ENCODE peak calls at places on chromosomes 3 and 15, in five cellular contexts. A is coronary artery, H is upper lobe of right lung, R is nephron progenitor cell, D is neural crest cell. P is an unnamed sample.

GRCh38 chr3:69236808-69237707 is 114.7 kb upstream of the LMOD3 start:
- DNase-seq in A (no peak), H (no peak), R (no peak), D (no peak), P (no peak)

GRCh38 chr15:78065284-78065872 is 12.1 kb downstream of the TBC1D2B start:
- DNase-seq in A (peak), H (peak), R (no peak), D (no peak), P (no peak)

GRCh38 chr3:12916159-12916558 is 74.8 kb upstream of the RPL32 start:
- DNase-seq in A (no peak), H (no peak), R (no peak), D (no peak), P (peak)

GRCh38 chr3:173538410-173538809 is 140.9 kb downstream of the NLGN1 start:
- DNase-seq in A (no peak), H (no peak), R (no peak), D (no peak), P (no peak)

GRCh38 chr3:67550541-67550940 is 103.9 kb downstream of the SUCLG2 start:
- DNase-seq in A (no peak), H (no peak), R (no peak), D (no peak), P (no peak)

GRCh38 chr15:88647362-88648105 is 8.7 kb downstream of the ISG20 start:
- DNase-seq in A (peak), H (no peak), R (no peak), D (no peak), P (no peak)

GRCh38 chr15:25465835-25466234 is 27.0 kb upstream of the UBE3A start:
- DNase-seq in A (no peak), H (peak), R (no peak), D (no peak), P (no peak)

GRCh38 chr3:130950641-130951040 is 56.8 kb downstream of the ATP2C1 start:
- DNase-seq in A (no peak), H (no peak), R (no peak), D (no peak), P (no peak)

GRCh38 chr3:197428117-197428761 is 127.5 kb downstream of the BDH1 start:
- DNase-seq in A (no peak), H (peak), R (peak), D (no peak), P (no peak)

GRCh38 chr3:188270423-188270972 is 116.5 kb downstream of the LPP start:
- DNase-seq in A (peak), H (no peak), R (no peak), D (no peak), P (no peak)

GRCh38 chr3:119588112-119588511 is 8.8 kb downstream of the ADPRH start:
- DNase-seq in A (no peak), H (peak), R (no peak), D (no peak), P (no peak)

GRCh38 chr3:185827595-185828344 is 2.9 kb upstream of the IGF2BP2 start:
- DNase-seq in A (no peak), H (no peak), R (no peak), D (no peak), P (no peak)

GRCh38 chr15:91422704-91423254 is 322.7 kb downstream of the SV2B start:
- DNase-seq in A (no peak), H (no peak), R (no peak), D (no peak), P (no peak)

GRCh38 chr15:64596701-64597468 is 136.5 kb downstream of the ZNF609 start:
- DNase-seq in A (no peak), H (no peak), R (peak), D (peak), P (no peak)

GRCh38 chr15:86624261-86625036 is 544.8 kb downstream of the AGBL1 start:
- DNase-seq in A (peak), H (no peak), R (peak), D (peak), P (peak)

GRCh38 chr3:41507336-41508062 is 308.2 kb downstream of the CTNNB1 start:
- DNase-seq in A (no peak), H (no peak), R (no peak), D (no peak), P (no peak)

GRCh38 chr15:90037961-90038633 is 37.0 kb downstream of the ZNF710 start:
- DNase-seq in A (no peak), H (peak), R (no peak), D (no peak), P (peak)

GRCh38 chr3:155026999-155027591 is 53.0 kb upstream of the MME start:
- DNase-seq in A (no peak), H (no peak), R (peak), D (no peak), P (no peak)

GRCh38 chr3:46367811-46368210 is 2.9 kb upstream of the CCR5 start:
- DNase-seq in A (no peak), H (no peak), R (no peak), D (no peak), P (no peak)

GRCh38 chr3:23874359-23875120 is 42.2 kb downstream of the NKIRAS1 start:
- DNase-seq in A (no peak), H (no peak), R (no peak), D (no peak), P (no peak)

GRCh38 chr3:29977360-29977759 is 629.0 kb upstream of the TGFBR2 start:
- DNase-seq in A (no peak), H (no peak), R (no peak), D (no peak), P (no peak)

GRCh38 chr15:63922551-63923315 is 89.0 kb upstream of the HERC1 start:
- DNase-seq in A (no peak), H (no peak), R (no peak), D (no peak), P (no peak)

GRCh38 chr3:13161771-13162535 is 88.7 kb upstream of the IQSEC1 start:
- DNase-seq in A (no peak), H (peak), R (no peak), D (no peak), P (no peak)

GRCh38 chr15:100688549-100689120 is 86.2 kb downstream of the ASB7 start:
- DNase-seq in A (peak), H (peak), R (no peak), D (no peak), P (no peak)

GRCh38 chr15:40436892-40437753 is 3.6 kb upstream of the BAHD1 start:
- DNase-seq in A (no peak), H (no peak), R (no peak), D (no peak), P (no peak)

GRCh38 chr15:77402740-77403379 is 17.0 kb downstream of the PEAK1 start:
- DNase-seq in A (no peak), H (no peak), R (no peak), D (no peak), P (no peak)

GRCh38 chr3:73558399-73559075 is 66.2 kb downstream of the PDZRN3 start:
- DNase-seq in A (no peak), H (no peak), R (no peak), D (no peak), P (no peak)

GRCh38 chr3:177596248-177596821 is 399.1 kb upstream of the TBL1XR1 start:
- DNase-seq in A (no peak), H (no peak), R (no peak), D (no peak), P (no peak)

GRCh38 chr3:194220776-194221735 is 85.1 kb downstream of the HES1 start:
- DNase-seq in A (peak), H (no peak), R (no peak), D (no peak), P (no peak)

GRCh38 chr15:26739791-26740190 is 33.1 kb downstream of the GABRB3 start:
- DNase-seq in A (no peak), H (no peak), R (no peak), D (no peak), P (no peak)

GRCh38 chr15:25176616-25176923 is 221.8 kb downstream of the SNRPN start:
- DNase-seq in A (no peak), H (no peak), R (no peak), D (no peak), P (no peak)

GRCh38 chr15:100786139-100786531 is 93.5 kb upstream of the ALDH1A3 start:
- DNase-seq in A (peak), H (no peak), R (no peak), D (no peak), P (no peak)

GRCh38 chr15:58306591-58307312 is 125.0 kb upstream of the LIPC start:
- DNase-seq in A (no peak), H (no peak), R (no peak), D (no peak), P (no peak)

GRCh38 chr15:77035999-77036471 is 34.9 kb downstream of the TSPAN3 start:
- DNase-seq in A (peak), H (peak), R (no peak), D (no peak), P (no peak)

GRCh38 chr3:18679226-18679625 is 254.1 kb upstream of the SATB1 start:
- DNase-seq in A (no peak), H (no peak), R (no peak), D (no peak), P (peak)

GRCh38 chr3:66196633-66197032 is 24.2 kb upstream of the SLC25A26 start:
- DNase-seq in A (no peak), H (no peak), R (no peak), D (no peak), P (no peak)
- TF ChIP-seq CTCF in A (no peak), H (peak), R (no peak), D (peak), P (no peak)

GRCh38 chr3:20190991-20191390 is 5.0 kb upstream of the SGO1 start:
- DNase-seq in A (no peak), H (no peak), R (no peak), D (no peak), P (no peak)

GRCh38 chr3:20185364-20185732 is 658 bp downstream of the SGO1 start:
- DNase-seq in A (no peak), H (no peak), R (peak), D (no peak), P (no peak)

GRCh38 chr3:20182206-20182605 is 3.8 kb downstream of the SGO1 start:
- DNase-seq in A (no peak), H (no peak), R (no peak), D (no peak), P (no peak)

GRCh38 chr3:20185733-20186599 is at the start of gene SGO1:
- DNase-seq in A (peak), H (peak), R (peak), D (peak), P (peak)

GRCh38 chr3:20186600-20187004 is 596 bp upstream of the SGO1 start:
- DNase-seq in A (no peak), H (no peak), R (peak), D (no peak), P (no peak)
- TF ChIP-seq CTCF in A (no peak), H (no peak), R (no peak), D (no peak), P (no peak)

GRCh38 chr3:121324320-121324719 is 221.5 kb downstream of the POLQ start:
- DNase-seq in A (no peak), H (no peak), R (no peak), D (no peak), P (no peak)

GRCh38 chr3:121330586-121330985 is 215.2 kb downstream of the POLQ start:
- DNase-seq in A (no peak), H (no peak), R (no peak), D (no peak), P (no peak)

DNA sequence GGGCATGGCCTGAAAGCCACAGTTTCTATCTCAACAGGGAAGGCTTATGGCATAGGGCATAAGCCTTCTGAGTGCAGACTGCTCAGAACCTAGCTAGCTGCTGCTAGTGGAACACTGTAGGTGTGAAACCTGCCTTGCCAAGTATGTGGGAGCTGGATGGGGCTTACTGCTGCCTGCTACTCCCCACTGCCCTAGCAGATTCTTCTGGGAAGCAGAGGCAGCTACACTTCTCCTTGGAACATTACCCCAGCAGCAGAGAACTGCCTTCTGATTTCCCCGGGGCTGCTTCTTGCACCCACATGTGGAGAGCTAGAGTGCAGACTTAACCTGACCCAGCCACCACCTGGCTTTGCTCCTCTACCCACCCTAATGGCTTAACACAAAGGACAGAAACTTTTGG is 215.7 kb downstream of the POLQ start:
- DNase-seq in A (no peak), H (no peak), R (no peak), D (no peak), P (no peak)
- TF ChIP-seq CTCF in A (no peak), H (no peak), R (no peak), D (no peak), P (no peak)

GRCh38 chr3:87147562-87147961 is 79.5 kb upstream of the CHMP2B start:
- DNase-seq in A (no peak), H (no peak), R (no peak), D (no peak), P (no peak)

GRCh38 chr3:87148020-87148419 is 79.1 kb upstream of the CHMP2B start:
- DNase-seq in A (no peak), H (no peak), R (no peak), D (no peak), P (no peak)

DNA sequence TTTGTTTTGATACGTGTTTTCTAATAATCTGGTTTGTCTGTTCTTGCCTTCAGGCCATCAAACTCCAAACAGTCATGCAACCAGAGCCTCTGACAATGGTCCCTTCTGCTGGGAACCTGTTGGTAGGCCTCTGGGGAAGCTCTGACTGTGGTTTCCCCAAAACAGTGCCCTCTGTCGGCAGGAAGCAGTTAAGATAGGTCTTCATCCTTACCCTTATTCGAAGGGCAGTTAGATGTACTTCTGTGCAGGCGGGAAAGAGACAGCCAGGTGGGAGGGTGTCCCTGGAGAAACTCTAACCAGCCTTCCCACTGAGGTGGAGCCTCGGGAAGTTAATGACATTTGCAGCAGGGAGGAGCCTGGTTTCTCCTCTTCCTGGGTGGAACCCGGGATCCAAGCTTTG is 81.6 kb upstream of the CHMP2B start:
- DNase-seq in A (no peak), H (no peak), R (peak), D (no peak), P (no peak)
- TF ChIP-seq CTCF in A (no peak), H (no peak), R (no peak), D (peak), P (no peak)

DNA sequence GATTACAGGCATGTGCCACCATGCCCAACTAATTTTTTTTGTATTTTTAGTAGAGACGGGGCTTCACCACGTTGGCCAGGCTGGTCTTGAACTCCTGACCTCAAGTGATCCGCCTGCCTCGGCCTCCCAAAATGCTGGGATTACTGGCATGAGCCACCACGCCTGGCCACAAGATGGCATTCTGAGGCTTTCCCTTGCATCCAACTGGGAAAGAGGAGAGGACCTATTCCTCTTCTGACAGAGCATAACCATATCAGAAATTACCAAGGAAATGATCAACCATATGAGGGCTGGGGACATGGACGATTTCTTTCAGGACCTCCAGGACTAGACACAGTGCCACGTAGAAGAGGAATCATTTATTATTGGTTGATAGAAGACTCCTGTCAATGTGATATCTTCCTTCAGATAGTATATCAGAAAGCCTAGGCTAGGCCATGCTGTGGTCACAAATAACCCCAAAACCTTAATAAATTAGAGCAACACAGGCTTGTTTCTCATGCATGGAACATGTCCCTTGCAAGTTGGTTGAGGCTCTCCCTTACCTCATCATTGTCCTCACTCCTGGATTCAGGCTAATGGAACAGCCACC is 372.3 kb upstream of the IL12A start:
- DNase-seq in A (no peak), H (peak), R (peak), D (no peak), P (no peak)
- TF ChIP-seq CTCF in A (peak), H (peak), R (peak), D (peak), P (no peak)

P was measured in CD8-positive, alpha-beta T cell.